ENCODE peak calls at places on chromosomes 5 and 9, in four cellular contexts. T is Karpas-422, H is fibroblast of lung, G is PC-3. U is an unnamed sample. For H3K4me1, the result is how much of the 10 kb centered on the place peaks cover.

GRCh38 chr5:14946813-14947640 is 75.4 kb upstream of the ANKH start:
- DNase-seq in H (no peak), G (peak), T (peak), U (peak)

GRCh38 chr5:77627869-77628674 is 10.4 kb downstream of the OTP start:
- DNase-seq in T (peak), G (no peak), H (no peak), U (peak)

GRCh38 chr5:11182441-11183080 is 421.5 kb upstream of the DAP start:
- DNase-seq in H (peak), T (peak), G (peak), U (peak)

GRCh38 chr5:135560858-135561257 is 17.9 kb downstream of the CXCL14 start:
- DNase-seq in G (peak), H (peak), T (peak), U (peak)

GRCh38 chr9:69549310-69550202 is 122.6 kb downstream of the APBA1 start:
- DNase-seq in G (peak), H (peak), T (peak), U (peak)

GRCh38 chr5:31452314-31452713 is 79.6 kb downstream of the DROSHA start:
- DNase-seq in H (no peak), G (no peak), T (no peak), U (no peak)

GRCh38 chr5:67799732-67800234 is 415.8 kb upstream of the PIK3R1 start:
- DNase-seq in T (no peak), G (no peak), H (peak), U (no peak)

GRCh38 chr5:157130933-157131332 is 11.7 kb downstream of the MED7 start:
- DNase-seq in H (peak), T (peak), G (no peak), U (peak)

GRCh38 chr9:26292943-26293342 is 599.7 kb downstream of the CAAP1 start:
- DNase-seq in G (peak), T (no peak), H (peak), U (no peak)

GRCh38 chr5:98468188-98468869 is 305.1 kb upstream of the RGMB start:
- DNase-seq in G (peak), T (no peak), H (peak), U (no peak)

GRCh38 chr5:143673676-143674468 is 138.1 kb upstream of the HMHB1 start:
- DNase-seq in H (peak), G (peak), T (no peak), U (no peak)

GRCh38 chr5:126376443-126376842 is 46.8 kb upstream of the GRAMD2B start:
- DNase-seq in T (no peak), H (no peak), G (no peak), U (no peak)

GRCh38 chr5:57836921-57837320 is 354.3 kb upstream of the ACTBL2 start:
- DNase-seq in T (no peak), G (no peak), H (peak), U (no peak)

GRCh38 chr9:35718726-35719511 is 13.1 kb downstream of the TLN1 start:
- DNase-seq in H (no peak), T (no peak), G (peak), U (no peak)

GRCh38 chr9:38311382-38312270 is 80.9 kb upstream of the ALDH1B1 start:
- DNase-seq in H (peak), T (no peak), G (no peak), U (peak)

GRCh38 chr5:73647721-73648120 is 21.7 kb downstream of the ARHGEF28 start:
- DNase-seq in G (no peak), H (no peak), T (no peak), U (no peak)

GRCh38 chr5:62538017-62538942 is 40.3 kb upstream of the LRRC70 start:
- DNase-seq in H (peak), G (peak), T (peak), U (no peak)

GRCh38 chr9:134422701-134423100 is 96.4 kb downstream of the RXRA start:
- DNase-seq in T (no peak), H (no peak), G (no peak), U (no peak)

GRCh38 chr9:137772281-137772873 is 105.2 kb upstream of the CACNA1B start:
- DNase-seq in T (peak), H (no peak), G (no peak), U (peak)

GRCh38 chr5:95284512-95285405 is at the start of gene MCTP1:
- DNase-seq in T (no peak), G (peak), H (peak), U (peak)

GRCh38 chr5:115962565-115963402 is 509 bp downstream of the LVRN start:
- DNase-seq in G (no peak), T (no peak), H (peak), U (peak)

GRCh38 chr9:90925581-90926257 is 124.1 kb downstream of the SYK start:
- DNase-seq in T (no peak), H (peak), G (no peak), U (no peak)

GRCh38 chr9:126638571-126639132 is 24.9 kb downstream of the LMX1B start:
- DNase-seq in H (no peak), T (no peak), G (no peak), U (peak)

GRCh38 chr9:120944434-120945125 is 18.0 kb upstream of the TRAF1 start:
- DNase-seq in G (no peak), H (no peak), T (peak), U (no peak)

GRCh38 chr5:135834639-135835529 is at the start of gene SLC25A48:
- DNase-seq in T (no peak), G (no peak), H (peak), U (peak)

GRCh38 chr9:106619211-106619610 is 243.8 kb upstream of the ZNF462 start:
- DNase-seq in T (no peak), G (peak), H (peak), U (no peak)

GRCh38 chr5:171573021-171573420 is 153.6 kb downstream of the FGF18 start:
- DNase-seq in T (no peak), H (no peak), G (no peak), U (no peak)

GRCh38 chr5:171966964-171967363 is 39.5 kb downstream of the FBXW11 start:
- DNase-seq in T (no peak), G (no peak), H (no peak), U (no peak)

GRCh38 chr9:2159521-2160417 is 144.6 kb downstream of the SMARCA2 start:
- DNase-seq in H (no peak), T (peak), G (peak), U (peak)

GRCh38 chr9:111731916-111732315 is 62.8 kb downstream of the SHOC1 start:
- DNase-seq in G (peak), T (no peak), H (peak), U (no peak)

GRCh38 chr9:5951686-5952211 is 61.1 kb downstream of the MLANA start:
- DNase-seq in T (no peak), H (peak), G (peak), U (no peak)

GRCh38 chr5:88660326-88660946 is 222.5 kb downstream of the MEF2C start:
- DNase-seq in G (peak), T (peak), H (peak), U (peak)

GRCh38 chr9:117644607-117645244 is 59.5 kb upstream of the TLR4 start:
- DNase-seq in G (peak), H (peak), T (peak), U (peak)

GRCh38 chr9:82930116-82930515 is 132.8 kb downstream of the RASEF start:
- DNase-seq in G (no peak), T (no peak), H (peak), U (no peak)

GRCh38 chr9:38673399-38673798 is 46.5 kb downstream of the FAM240B start:
- DNase-seq in T (no peak), H (no peak), G (no peak), U (no peak)

GRCh38 chr5:174708466-174709207 is 15.7 kb upstream of the MSX2 start:
- DNase-seq in T (no peak), G (no peak), H (no peak), U (no peak)

GRCh38 chr5:87195616-87196015 is 72.1 kb upstream of the RASA1 start:
- DNase-seq in H (peak), G (no peak), T (no peak), U (no peak)

GRCh38 chr5:177336112-177336511 is 15.4 kb downstream of the LMAN2 start:
- DNase-seq in H (no peak), G (peak), T (peak), U (peak)

GRCh38 chr5:92378961-92379611 is 996.0 kb upstream of the ARRDC3 start:
- DNase-seq in H (peak), T (no peak), G (peak), U (peak)

GRCh38 chr9:117273612-117274011 is 141.2 kb downstream of the ASTN2 start:
- DNase-seq in H (no peak), G (no peak), T (no peak), U (no peak)

GRCh38 chr9:4837126-4837767 is 44.5 kb downstream of the RCL1 start:
- DNase-seq in G (no peak), H (peak), T (no peak), U (no peak)
- H3K4me1 ChIP-seq in G (under half), H (under half), T (under half), U (under half)

DNA sequence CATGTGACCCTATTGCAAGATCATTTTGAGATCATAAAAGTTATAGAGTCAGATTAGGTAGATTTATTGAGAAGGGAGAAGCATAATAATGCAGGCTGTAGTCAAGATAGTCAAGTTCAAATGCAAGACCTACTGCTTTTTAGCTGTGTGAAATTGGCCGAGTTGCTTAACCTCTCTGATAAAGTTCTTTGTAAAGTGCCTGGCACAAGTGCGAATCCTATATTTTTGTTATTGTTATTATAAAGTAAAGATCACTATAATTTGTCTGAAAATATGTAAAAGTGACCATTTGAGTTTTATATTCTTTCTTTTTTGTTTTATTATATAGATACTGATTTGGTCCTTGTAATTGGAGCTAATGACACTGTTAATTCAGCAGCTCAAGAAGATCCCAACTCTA is 99.3 kb downstream of the NNT start:
- DNase-seq in G (no peak), T (no peak), H (no peak), U (no peak)
- H3K4me3 ChIP-seq in G (no peak), T (no peak), H (no peak), U (no peak)

DNA sequence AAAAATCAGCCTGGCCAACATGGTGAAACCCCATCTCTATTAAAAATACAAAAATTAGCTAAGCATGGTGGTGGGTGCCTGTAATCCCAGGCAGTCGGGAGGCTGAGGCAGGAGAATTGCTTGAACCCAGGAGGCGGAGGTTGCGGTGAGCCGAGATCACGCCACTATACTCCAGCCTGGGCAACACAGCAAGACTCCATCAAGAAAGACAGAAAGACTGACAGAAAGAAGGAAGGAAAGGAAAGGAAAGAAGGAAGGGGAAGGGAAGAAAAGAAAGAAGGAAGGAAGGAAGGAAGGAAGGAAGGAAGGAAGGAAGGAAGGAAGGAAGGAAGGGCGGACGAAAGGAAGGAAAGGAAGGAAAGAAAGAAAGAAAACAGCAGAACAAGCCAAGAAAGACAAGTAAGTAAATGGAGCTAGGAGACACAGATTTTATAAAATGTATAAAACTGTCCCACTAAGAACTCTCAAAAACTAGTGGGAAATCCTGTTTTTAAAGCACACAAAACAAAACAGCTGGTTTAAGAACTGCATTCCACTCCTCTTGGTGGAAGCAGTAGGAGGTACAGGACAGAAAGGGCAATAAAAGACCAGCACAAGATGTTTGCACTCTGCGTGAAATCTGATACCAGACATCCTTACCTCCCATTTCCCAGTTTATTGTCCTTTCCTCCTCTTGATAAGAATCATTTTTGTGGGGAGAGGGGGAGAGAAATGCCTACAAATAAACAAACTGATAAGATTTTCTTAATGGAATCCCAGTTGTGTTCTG is 46.7 kb downstream of the MYO10 start:
- DNase-seq in H (peak), T (no peak), G (peak), U (peak)
- H3K4me2 ChIP-seq in H (peak), T (no peak), G (peak), U (peak)

GRCh38 chr5:147860641-147861025 is 17.9 kb upstream of the SCGB3A2 start:
- DNase-seq in H (no peak), T (no peak), G (no peak), U (no peak)
- H3K4me1 ChIP-seq in H (under half), T (under half), G (under half), U (half or more)

DNA sequence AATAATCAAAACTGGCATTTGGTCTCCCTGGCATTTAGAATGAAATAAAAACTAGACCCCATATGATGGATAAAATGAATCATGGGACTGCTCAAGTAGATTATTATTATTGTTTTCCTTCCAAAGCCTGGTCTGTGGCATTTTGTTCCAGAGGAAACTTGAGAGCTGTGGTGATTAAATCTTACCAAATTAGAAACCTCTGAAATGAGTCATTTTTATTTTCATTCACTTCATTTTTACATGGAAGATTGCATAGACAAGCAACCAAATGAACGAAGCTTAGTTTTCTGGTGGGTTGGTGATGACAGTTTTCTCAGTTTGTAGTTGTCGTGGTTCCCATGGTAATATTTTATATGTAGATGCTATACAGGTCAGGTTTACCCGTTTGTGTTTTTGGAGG is 23.4 kb downstream of the PAM start:
- DNase-seq in G (peak), H (peak), T (no peak), U (no peak)
- H3K4me3 ChIP-seq in G (no peak), H (no peak), T (no peak), U (no peak)

GRCh38 chr5:75512383-75513074 is 838 bp downstream of the POLK start:
- DNase-seq in T (peak), H (peak), G (no peak), U (no peak)

GRCh38 chr5:75510836-75511434 is 494 bp downstream of the CERT1 start:
- DNase-seq in T (no peak), G (peak), H (no peak), U (peak)

GRCh38 chr5:75511435-75512382 is at the start of the genes CERT1 and POLK:
- DNase-seq in H (peak), T (peak), G (peak), U (peak)

GRCh38 chr5:75514323-75514722 is 2.6 kb downstream of the POLK start:
- DNase-seq in H (no peak), T (no peak), G (no peak), U (no peak)

DNA sequence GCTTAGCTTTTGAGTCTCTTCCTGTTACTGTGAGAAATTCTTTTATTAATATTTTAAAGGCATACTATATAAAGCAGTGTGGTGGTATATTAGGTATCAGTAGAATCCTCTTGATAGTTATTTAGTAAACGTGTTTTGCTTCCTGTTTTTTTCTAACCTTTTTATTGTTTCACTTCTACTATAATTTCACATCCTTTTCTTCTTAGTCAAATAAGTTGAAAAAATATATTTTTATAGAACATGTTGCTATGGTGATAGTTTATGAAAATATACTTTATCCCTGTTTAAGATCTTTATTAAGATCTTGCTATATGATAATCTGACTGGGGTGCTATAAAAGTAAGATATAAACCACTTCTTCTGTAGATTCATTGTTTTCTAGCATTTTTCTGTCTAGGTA is 2.1 kb downstream of the POLK start:
- DNase-seq in T (peak), H (no peak), G (no peak), U (no peak)
- H3K4me2 ChIP-seq in T (peak), H (peak), G (peak), U (no peak)

GRCh38 chr9:89489548-89490527 is 8.1 kb downstream of the SEMA4D start:
- DNase-seq in T (peak), H (no peak), G (no peak), U (no peak)
- H3K4me1 ChIP-seq in T (under half), H (under half), G (under half), U (half or more)

GRCh38 chr9:112890106-112891081 is at the start of gene SLC46A2:
- DNase-seq in T (no peak), H (no peak), G (no peak), U (peak)
- H3K4me3 ChIP-seq in T (no peak), H (peak), G (peak), U (peak)